ENCODE peak calls at places on chromosomes 13 and 19, in five cellular contexts. One of them, this sample, is unnamed.

GRCh38 chr19:51800849-51801244 is 5.9 kb downstream of the FPR3 start:
- DNase-seq in neuronal stem cell: no peak
- DNase-seq in GM19239: no peak
- DNase-seq in activated CD4-positive, alpha-beta T cell treated with anti-CD3 and anti-CD28 coated beads, Interleukin-2, amount 10 ng/mL, durations not matched to agents 7 days and 5 days: no peak
- DNase-seq in ecto neural progenitor cell: no peak
- DNase-seq in this sample: no peak

GRCh38 chr13:104571161-104571889 is 1505.1 kb upstream of the SLC10A2 start:
- DNase-seq in activated CD4-positive, alpha-beta T cell treated with anti-CD3 and anti-CD28 coated beads, Interleukin-2, amount 10 ng/mL, durations not matched to agents 7 days and 5 days: no peak
- DNase-seq in neuronal stem cell: peak; percentile 51
- DNase-seq in ecto neural progenitor cell: peak; percentile 65
- DNase-seq in GM19239: no peak
- DNase-seq in this sample: peak; percentile 89

GRCh38 chr13:80363890-80364503 is 23.1 kb upstream of the SPRY2 start:
- DNase-seq in neuronal stem cell: no peak
- DNase-seq in ecto neural progenitor cell: no peak
- DNase-seq in activated CD4-positive, alpha-beta T cell treated with anti-CD3 and anti-CD28 coated beads, Interleukin-2, amount 10 ng/mL, durations not matched to agents 7 days and 5 days: no peak
- DNase-seq in GM19239: no peak
- DNase-seq in this sample: no peak

GRCh38 chr13:34161829-34162544 is 344.0 kb downstream of the RFC3 start:
- DNase-seq in activated CD4-positive, alpha-beta T cell treated with anti-CD3 and anti-CD28 coated beads, Interleukin-2, amount 10 ng/mL, durations not matched to agents 7 days and 5 days: no peak
- DNase-seq in ecto neural progenitor cell: no peak
- DNase-seq in neuronal stem cell: no peak
- DNase-seq in GM19239: no peak
- DNase-seq in this sample: no peak

GRCh38 chr19:49570997-49571676 is 9.2 kb downstream of the NOSIP start:
- DNase-seq in GM19239: no peak
- DNase-seq in ecto neural progenitor cell: no peak
- DNase-seq in neuronal stem cell: no peak
- DNase-seq in activated CD4-positive, alpha-beta T cell treated with anti-CD3 and anti-CD28 coated beads, Interleukin-2, amount 10 ng/mL, durations not matched to agents 7 days and 5 days: peak; percentile 74
- DNase-seq in this sample: no peak

GRCh38 chr13:60514891-60515290 is 117.9 kb downstream of the TDRD3 start:
- DNase-seq in activated CD4-positive, alpha-beta T cell treated with anti-CD3 and anti-CD28 coated beads, Interleukin-2, amount 10 ng/mL, durations not matched to agents 7 days and 5 days: no peak
- DNase-seq in neuronal stem cell: no peak
- DNase-seq in ecto neural progenitor cell: no peak
- DNase-seq in GM19239: no peak
- DNase-seq in this sample: no peak

GRCh38 chr13:75705395-75705794 is 69.3 kb downstream of the LMO7 start:
- DNase-seq in ecto neural progenitor cell: no peak
- DNase-seq in activated CD4-positive, alpha-beta T cell treated with anti-CD3 and anti-CD28 coated beads, Interleukin-2, amount 10 ng/mL, durations not matched to agents 7 days and 5 days: no peak
- DNase-seq in neuronal stem cell: no peak
- DNase-seq in GM19239: no peak
- DNase-seq in this sample: no peak

GRCh38 chr19:47848871-47849473 is 10.1 kb upstream of the TPRX2 start:
- DNase-seq in GM19239: no peak
- DNase-seq in activated CD4-positive, alpha-beta T cell treated with anti-CD3 and anti-CD28 coated beads, Interleukin-2, amount 10 ng/mL, durations not matched to agents 7 days and 5 days: peak; percentile 36
- DNase-seq in neuronal stem cell: peak; percentile 80
- DNase-seq in ecto neural progenitor cell: peak; percentile 89
- DNase-seq in this sample: no peak

GRCh38 chr13:34913040-34913439 is 29.0 kb upstream of the NBEA start:
- DNase-seq in activated CD4-positive, alpha-beta T cell treated with anti-CD3 and anti-CD28 coated beads, Interleukin-2, amount 10 ng/mL, durations not matched to agents 7 days and 5 days: no peak
- DNase-seq in ecto neural progenitor cell: peak; percentile 71
- DNase-seq in GM19239: no peak
- DNase-seq in neuronal stem cell: peak; percentile 27
- DNase-seq in this sample: no peak

GRCh38 chr19:45676851-45677263 is 8.8 kb downstream of the GIPR start:
- DNase-seq in neuronal stem cell: no peak
- DNase-seq in GM19239: no peak
- DNase-seq in ecto neural progenitor cell: no peak
- DNase-seq in activated CD4-positive, alpha-beta T cell treated with anti-CD3 and anti-CD28 coated beads, Interleukin-2, amount 10 ng/mL, durations not matched to agents 7 days and 5 days: peak; percentile 38
- DNase-seq in this sample: no peak

GRCh38 chr13:111926501-111927180 is 140.3 kb upstream of the SOX1 start:
- DNase-seq in GM19239: no peak
- DNase-seq in ecto neural progenitor cell: no peak
- DNase-seq in neuronal stem cell: no peak
- DNase-seq in activated CD4-positive, alpha-beta T cell treated with anti-CD3 and anti-CD28 coated beads, Interleukin-2, amount 10 ng/mL, durations not matched to agents 7 days and 5 days: no peak
- DNase-seq in this sample: no peak